ENCODE peak calls at places on chromosomes 2 and 18, in ten cellular contexts. One of them, this sample, is unnamed.

GRCh38 chr18:61554117-61554776 is 221.0 kb downstream of the CDH20 start:
- DNase-seq in M059J: no peak
- DNase-seq in activated CD4-positive, alpha-beta T cell treated with anti-CD3 and anti-CD28 coated beads for 48 hours: peak
- DNase-seq in skeletal muscle cell: no peak
- DNase-seq in GM12865: no peak
- DNase-seq in NCI-H446: no peak
- DNase-seq in EL: no peak
- DNase-seq in G401: no peak
- DNase-seq in Kasumi-1: peak
- DNase-seq in caudate nucleus: no peak
- DNase-seq in this sample: no peak

GRCh38 chr2:113227698-113228097 is 51.0 kb downstream of the PAX8 start:
- DNase-seq in G401: no peak
- DNase-seq in activated CD4-positive, alpha-beta T cell treated with anti-CD3 and anti-CD28 coated beads for 48 hours: no peak
- DNase-seq in caudate nucleus: no peak
- DNase-seq in NCI-H446: no peak
- DNase-seq in M059J: no peak
- DNase-seq in Kasumi-1: no peak
- DNase-seq in skeletal muscle cell: no peak
- DNase-seq in EL: no peak
- DNase-seq in GM12865: no peak
- DNase-seq in this sample: no peak

GRCh38 chr2:127056631-127057370 is 50.2 kb downstream of the BIN1 start:
- DNase-seq in NCI-H446: no peak
- DNase-seq in caudate nucleus: no peak
- DNase-seq in G401: no peak
- DNase-seq in skeletal muscle cell: no peak
- DNase-seq in Kasumi-1: no peak
- DNase-seq in M059J: no peak
- DNase-seq in GM12865: no peak
- DNase-seq in EL: no peak
- DNase-seq in activated CD4-positive, alpha-beta T cell treated with anti-CD3 and anti-CD28 coated beads for 48 hours: no peak
- DNase-seq in this sample: no peak

GRCh38 chr2:230717595-230717994 is 5.0 kb downstream of the CAB39 start:
- DNase-seq in caudate nucleus: no peak
- DNase-seq in activated CD4-positive, alpha-beta T cell treated with anti-CD3 and anti-CD28 coated beads for 48 hours: no peak
- DNase-seq in EL: peak
- DNase-seq in NCI-H446: no peak
- DNase-seq in M059J: no peak
- DNase-seq in GM12865: peak
- DNase-seq in skeletal muscle cell: no peak
- DNase-seq in G401: no peak
- DNase-seq in Kasumi-1: no peak
- DNase-seq in this sample: no peak

GRCh38 chr2:112059671-112060070 is 4.6 kb downstream of the TMEM87B start:
- DNase-seq in activated CD4-positive, alpha-beta T cell treated with anti-CD3 and anti-CD28 coated beads for 48 hours: no peak
- DNase-seq in caudate nucleus: no peak
- DNase-seq in Kasumi-1: no peak
- DNase-seq in G401: no peak
- DNase-seq in EL: no peak
- DNase-seq in NCI-H446: no peak
- DNase-seq in GM12865: no peak
- DNase-seq in M059J: no peak
- DNase-seq in skeletal muscle cell: no peak
- DNase-seq in this sample: no peak

GRCh38 chr2:231640229-231640628 is 47.6 kb downstream of the TEX44 start:
- DNase-seq in GM12865: no peak
- DNase-seq in M059J: no peak
- DNase-seq in caudate nucleus: no peak
- DNase-seq in EL: no peak
- DNase-seq in NCI-H446: no peak
- DNase-seq in skeletal muscle cell: no peak
- DNase-seq in activated CD4-positive, alpha-beta T cell treated with anti-CD3 and anti-CD28 coated beads for 48 hours: no peak
- DNase-seq in G401: no peak
- DNase-seq in Kasumi-1: no peak
- DNase-seq in this sample: no peak

GRCh38 chr2:29245742-29246387 is 130.7 kb downstream of the CLIP4 start:
- DNase-seq in EL: no peak
- DNase-seq in G401: no peak
- DNase-seq in NCI-H446: no peak
- DNase-seq in activated CD4-positive, alpha-beta T cell treated with anti-CD3 and anti-CD28 coated beads for 48 hours: no peak
- DNase-seq in M059J: no peak
- DNase-seq in GM12865: no peak
- DNase-seq in caudate nucleus: no peak
- DNase-seq in Kasumi-1: no peak
- DNase-seq in skeletal muscle cell: no peak
- DNase-seq in this sample: no peak

GRCh38 chr2:26317377-26318105 is 28.4 kb upstream of the SELENOI start:
- DNase-seq in GM12865: no peak
- DNase-seq in skeletal muscle cell: no peak
- DNase-seq in NCI-H446: peak
- DNase-seq in G401: peak
- DNase-seq in M059J: no peak
- DNase-seq in Kasumi-1: no peak
- DNase-seq in activated CD4-positive, alpha-beta T cell treated with anti-CD3 and anti-CD28 coated beads for 48 hours: no peak
- DNase-seq in EL: no peak
- DNase-seq in caudate nucleus: no peak
- DNase-seq in this sample: no peak

GRCh38 chr2:226655871-226656270 is 143.7 kb downstream of the IRS1 start:
- DNase-seq in G401: no peak
- DNase-seq in activated CD4-positive, alpha-beta T cell treated with anti-CD3 and anti-CD28 coated beads for 48 hours: no peak
- DNase-seq in caudate nucleus: no peak
- DNase-seq in EL: peak
- DNase-seq in NCI-H446: no peak
- DNase-seq in M059J: peak
- DNase-seq in skeletal muscle cell: no peak
- DNase-seq in Kasumi-1: no peak
- DNase-seq in GM12865: no peak
- DNase-seq in this sample: no peak

GRCh38 chr2:33497177-33497787 is 20.8 kb downstream of the RASGRP3 start:
- DNase-seq in GM12865: peak
- DNase-seq in activated CD4-positive, alpha-beta T cell treated with anti-CD3 and anti-CD28 coated beads for 48 hours: no peak
- DNase-seq in G401: no peak
- DNase-seq in caudate nucleus: no peak
- DNase-seq in EL: peak
- DNase-seq in M059J: peak
- DNase-seq in skeletal muscle cell: no peak
- DNase-seq in NCI-H446: no peak
- DNase-seq in Kasumi-1: peak
- DNase-seq in this sample: peak

GRCh38 chr18:44170208-44170880 is 510.3 kb upstream of the SETBP1 start:
- DNase-seq in caudate nucleus: no peak
- DNase-seq in G401: no peak
- DNase-seq in EL: no peak
- DNase-seq in skeletal muscle cell: no peak
- DNase-seq in M059J: peak
- DNase-seq in activated CD4-positive, alpha-beta T cell treated with anti-CD3 and anti-CD28 coated beads for 48 hours: no peak
- DNase-seq in NCI-H446: no peak
- DNase-seq in Kasumi-1: no peak
- DNase-seq in GM12865: no peak
- DNase-seq in this sample: no peak

GRCh38 chr18:68735498-68736343 is 20.8 kb upstream of the TMX3 start:
- DNase-seq in EL: peak
- DNase-seq in G401: peak
- DNase-seq in Kasumi-1: peak
- DNase-seq in caudate nucleus: no peak
- DNase-seq in M059J: peak
- DNase-seq in activated CD4-positive, alpha-beta T cell treated with anti-CD3 and anti-CD28 coated beads for 48 hours: no peak
- DNase-seq in NCI-H446: peak
- DNase-seq in skeletal muscle cell: peak
- DNase-seq in GM12865: peak
- DNase-seq in this sample: peak

GRCh38 chr2:160139350-160139749 is 60.7 kb downstream of the ITGB6 start:
- DNase-seq in GM12865: no peak
- DNase-seq in M059J: no peak
- DNase-seq in activated CD4-positive, alpha-beta T cell treated with anti-CD3 and anti-CD28 coated beads for 48 hours: no peak
- DNase-seq in EL: no peak
- DNase-seq in NCI-H446: no peak
- DNase-seq in Kasumi-1: no peak
- DNase-seq in caudate nucleus: no peak
- DNase-seq in G401: no peak
- DNase-seq in skeletal muscle cell: no peak
- DNase-seq in this sample: no peak

GRCh38 chr18:72828601-72829000 is 39.2 kb downstream of the NETO1 start:
- DNase-seq in NCI-H446: no peak
- DNase-seq in GM12865: no peak
- DNase-seq in skeletal muscle cell: no peak
- DNase-seq in G401: no peak
- DNase-seq in caudate nucleus: no peak
- DNase-seq in M059J: no peak
- DNase-seq in Kasumi-1: no peak
- DNase-seq in EL: no peak
- DNase-seq in activated CD4-positive, alpha-beta T cell treated with anti-CD3 and anti-CD28 coated beads for 48 hours: no peak
- DNase-seq in this sample: no peak

GRCh38 chr2:96412307-96413066 is 76.9 kb downstream of the NCAPH start:
- DNase-seq in activated CD4-positive, alpha-beta T cell treated with anti-CD3 and anti-CD28 coated beads for 48 hours: no peak
- DNase-seq in NCI-H446: no peak
- DNase-seq in Kasumi-1: no peak
- DNase-seq in caudate nucleus: no peak
- DNase-seq in M059J: peak
- DNase-seq in skeletal muscle cell: no peak
- DNase-seq in EL: no peak
- DNase-seq in G401: no peak
- DNase-seq in GM12865: no peak
- DNase-seq in this sample: no peak

GRCh38 chr2:33620-34019 is 12.7 kb downstream of the FAM110C start:
- DNase-seq in NCI-H446: no peak
- DNase-seq in skeletal muscle cell: no peak
- DNase-seq in caudate nucleus: no peak
- DNase-seq in G401: no peak
- DNase-seq in M059J: peak
- DNase-seq in EL: no peak
- DNase-seq in Kasumi-1: no peak
- DNase-seq in activated CD4-positive, alpha-beta T cell treated with anti-CD3 and anti-CD28 coated beads for 48 hours: peak
- DNase-seq in GM12865: no peak
- DNase-seq in this sample: no peak

GRCh38 chr18:51514128-51514527 is 316.6 kb upstream of the MEX3C start:
- DNase-seq in activated CD4-positive, alpha-beta T cell treated with anti-CD3 and anti-CD28 coated beads for 48 hours: no peak
- DNase-seq in NCI-H446: no peak
- DNase-seq in skeletal muscle cell: no peak
- DNase-seq in GM12865: peak
- DNase-seq in EL: no peak
- DNase-seq in M059J: no peak
- DNase-seq in G401: no peak
- DNase-seq in Kasumi-1: no peak
- DNase-seq in caudate nucleus: no peak
- DNase-seq in this sample: no peak

GRCh38 chr2:198273670-198274069 is 469.3 kb downstream of the PLCL1 start:
- DNase-seq in M059J: no peak
- DNase-seq in NCI-H446: no peak
- DNase-seq in G401: no peak
- DNase-seq in caudate nucleus: no peak
- DNase-seq in EL: no peak
- DNase-seq in activated CD4-positive, alpha-beta T cell treated with anti-CD3 and anti-CD28 coated beads for 48 hours: no peak
- DNase-seq in GM12865: no peak
- DNase-seq in Kasumi-1: no peak
- DNase-seq in skeletal muscle cell: peak
- DNase-seq in this sample: no peak

GRCh38 chr2:85787981-85788340 is 34.2 kb downstream of the ATOH8 start:
- DNase-seq in skeletal muscle cell: no peak
- DNase-seq in activated CD4-positive, alpha-beta T cell treated with anti-CD3 and anti-CD28 coated beads for 48 hours: no peak
- DNase-seq in NCI-H446: no peak
- DNase-seq in GM12865: no peak
- DNase-seq in Kasumi-1: no peak
- DNase-seq in M059J: no peak
- DNase-seq in G401: no peak
- DNase-seq in caudate nucleus: no peak
- DNase-seq in EL: no peak
- DNase-seq in this sample: no peak

GRCh38 chr18:2325308-2325849 is 245.9 kb downstream of the METTL4 start:
- DNase-seq in G401: no peak
- DNase-seq in NCI-H446: no peak
- DNase-seq in EL: no peak
- DNase-seq in GM12865: no peak
- DNase-seq in Kasumi-1: no peak
- DNase-seq in caudate nucleus: no peak
- DNase-seq in activated CD4-positive, alpha-beta T cell treated with anti-CD3 and anti-CD28 coated beads for 48 hours: no peak
- DNase-seq in M059J: peak
- DNase-seq in skeletal muscle cell: no peak
- DNase-seq in this sample: no peak

GRCh38 chr18:50143891-50144290 is 51.1 kb downstream of the MYO5B start:
- DNase-seq in G401: no peak
- DNase-seq in caudate nucleus: no peak
- DNase-seq in NCI-H446: no peak
- DNase-seq in Kasumi-1: no peak
- DNase-seq in GM12865: no peak
- DNase-seq in activated CD4-positive, alpha-beta T cell treated with anti-CD3 and anti-CD28 coated beads for 48 hours: no peak
- DNase-seq in EL: no peak
- DNase-seq in skeletal muscle cell: no peak
- DNase-seq in M059J: no peak
- DNase-seq in this sample: no peak

GRCh38 chr18:27583021-27583420 is 397.9 kb upstream of the CHST9 start:
- DNase-seq in activated CD4-positive, alpha-beta T cell treated with anti-CD3 and anti-CD28 coated beads for 48 hours: no peak
- DNase-seq in GM12865: no peak
- DNase-seq in caudate nucleus: no peak
- DNase-seq in EL: no peak
- DNase-seq in skeletal muscle cell: peak
- DNase-seq in M059J: no peak
- DNase-seq in G401: no peak
- DNase-seq in NCI-H446: no peak
- DNase-seq in Kasumi-1: no peak
- DNase-seq in this sample: no peak

GRCh38 chr18:3653263-3653858 is 203.4 kb downstream of the TGIF1 start:
- DNase-seq in GM12865: no peak
- DNase-seq in M059J: no peak
- DNase-seq in NCI-H446: no peak
- DNase-seq in skeletal muscle cell: no peak
- DNase-seq in activated CD4-positive, alpha-beta T cell treated with anti-CD3 and anti-CD28 coated beads for 48 hours: no peak
- DNase-seq in EL: no peak
- DNase-seq in Kasumi-1: no peak
- DNase-seq in G401: peak
- DNase-seq in caudate nucleus: no peak
- DNase-seq in this sample: no peak

GRCh38 chr2:119350311-119350998 is 16.2 kb downstream of the C2orf76 start:
- DNase-seq in GM12865: no peak
- DNase-seq in activated CD4-positive, alpha-beta T cell treated with anti-CD3 and anti-CD28 coated beads for 48 hours: no peak
- DNase-seq in caudate nucleus: no peak
- DNase-seq in NCI-H446: peak
- DNase-seq in Kasumi-1: peak
- DNase-seq in G401: no peak
- DNase-seq in M059J: no peak
- DNase-seq in EL: no peak
- DNase-seq in skeletal muscle cell: no peak
- DNase-seq in this sample: no peak

GRCh38 chr2:197135806-197136205 is 174.8 kb downstream of the ANKRD44 start:
- DNase-seq in EL: no peak
- DNase-seq in activated CD4-positive, alpha-beta T cell treated with anti-CD3 and anti-CD28 coated beads for 48 hours: no peak
- DNase-seq in NCI-H446: no peak
- DNase-seq in G401: no peak
- DNase-seq in GM12865: no peak
- DNase-seq in Kasumi-1: no peak
- DNase-seq in skeletal muscle cell: no peak
- DNase-seq in M059J: no peak
- DNase-seq in caudate nucleus: no peak
- DNase-seq in this sample: no peak

GRCh38 chr2:117737846-117738245 is 76.6 kb upstream of the DDX18 start:
- DNase-seq in NCI-H446: no peak
- DNase-seq in activated CD4-positive, alpha-beta T cell treated with anti-CD3 and anti-CD28 coated beads for 48 hours: no peak
- DNase-seq in M059J: no peak
- DNase-seq in GM12865: no peak
- DNase-seq in EL: no peak
- DNase-seq in Kasumi-1: no peak
- DNase-seq in G401: no peak
- DNase-seq in skeletal muscle cell: no peak
- DNase-seq in caudate nucleus: no peak
- DNase-seq in this sample: no peak

GRCh38 chr18:76363451-76364120 is 131.5 kb downstream of the ZNF516 start:
- DNase-seq in M059J: peak
- DNase-seq in skeletal muscle cell: no peak
- DNase-seq in NCI-H446: no peak
- DNase-seq in Kasumi-1: no peak
- DNase-seq in EL: peak
- DNase-seq in activated CD4-positive, alpha-beta T cell treated with anti-CD3 and anti-CD28 coated beads for 48 hours: no peak
- DNase-seq in caudate nucleus: no peak
- DNase-seq in G401: no peak
- DNase-seq in GM12865: no peak
- DNase-seq in this sample: no peak

This sample was measured in AML-193.